ENCODE peak calls at places on chromosomes 11 and 22, in six cellular contexts. One of them, this sample, is unnamed.

GRCh38 chr11:128620306-128621175 is 33.2 kb upstream of the ETS1 start:
- DNase-seq in activated CD4-positive, alpha-beta memory T cell treated with anti-CD3 and anti-CD28 coated beads for 36 hours: no peak
- DNase-seq in epithelial cell of proximal tubule: no peak
- DNase-seq in kidney: peak
- DNase-seq in GM13977: no peak
- DNase-seq in HuH-7: no peak
- DNase-seq in this sample: no peak

GRCh38 chr22:31291403-31291715 is 929 bp downstream of the PIK3IP1 start:
- DNase-seq in epithelial cell of proximal tubule: no peak
- DNase-seq in kidney: no peak
- DNase-seq in HuH-7: no peak
- DNase-seq in GM13977: no peak
- DNase-seq in activated CD4-positive, alpha-beta memory T cell treated with anti-CD3 and anti-CD28 coated beads for 36 hours: no peak
- DNase-seq in this sample: no peak

GRCh38 chr11:78171951-78172350 is 16.5 kb downstream of the KCTD21 start:
- DNase-seq in activated CD4-positive, alpha-beta memory T cell treated with anti-CD3 and anti-CD28 coated beads for 36 hours: no peak
- DNase-seq in kidney: no peak
- DNase-seq in epithelial cell of proximal tubule: no peak
- DNase-seq in HuH-7: no peak
- DNase-seq in GM13977: no peak
- DNase-seq in this sample: no peak

GRCh38 chr11:115244758-115245157 is 259.5 kb downstream of the CADM1 start:
- DNase-seq in HuH-7: no peak
- DNase-seq in activated CD4-positive, alpha-beta memory T cell treated with anti-CD3 and anti-CD28 coated beads for 36 hours: no peak
- DNase-seq in GM13977: no peak
- DNase-seq in epithelial cell of proximal tubule: no peak
- DNase-seq in kidney: no peak
- DNase-seq in this sample: peak

GRCh38 chr11:64327993-64328392 is 10.1 kb downstream of the PRDX5 start:
- DNase-seq in epithelial cell of proximal tubule: no peak
- DNase-seq in activated CD4-positive, alpha-beta memory T cell treated with anti-CD3 and anti-CD28 coated beads for 36 hours: no peak
- DNase-seq in HuH-7: no peak
- DNase-seq in GM13977: no peak
- DNase-seq in kidney: no peak
- DNase-seq in this sample: no peak

GRCh38 chr11:11422291-11423128 is 69.5 kb upstream of the CSNK2A3 start:
- DNase-seq in HuH-7: no peak
- DNase-seq in GM13977: no peak
- DNase-seq in activated CD4-positive, alpha-beta memory T cell treated with anti-CD3 and anti-CD28 coated beads for 36 hours: no peak
- DNase-seq in kidney: no peak
- DNase-seq in epithelial cell of proximal tubule: no peak
- DNase-seq in this sample: no peak

GRCh38 chr11:77154381-77155081 is 26.5 kb downstream of the MYO7A start:
- DNase-seq in activated CD4-positive, alpha-beta memory T cell treated with anti-CD3 and anti-CD28 coated beads for 36 hours: no peak
- DNase-seq in GM13977: no peak
- DNase-seq in HuH-7: no peak
- DNase-seq in kidney: peak
- DNase-seq in epithelial cell of proximal tubule: no peak
- DNase-seq in this sample: peak

GRCh38 chr11:763549-764321 is 13.6 kb downstream of the GATD1 start:
- DNase-seq in kidney: peak
- DNase-seq in GM13977: no peak
- DNase-seq in activated CD4-positive, alpha-beta memory T cell treated with anti-CD3 and anti-CD28 coated beads for 36 hours: no peak
- DNase-seq in HuH-7: no peak
- DNase-seq in epithelial cell of proximal tubule: no peak
- DNase-seq in this sample: no peak

GRCh38 chr22:50613291-50613981 is 12.8 kb downstream of the MAPK8IP2 start:
- DNase-seq in kidney: no peak
- DNase-seq in epithelial cell of proximal tubule: no peak
- DNase-seq in activated CD4-positive, alpha-beta memory T cell treated with anti-CD3 and anti-CD28 coated beads for 36 hours: no peak
- DNase-seq in GM13977: no peak
- DNase-seq in HuH-7: no peak
- DNase-seq in this sample: no peak

GRCh38 chr11:24709928-24710565 is 213.2 kb downstream of the LUZP2 start:
- DNase-seq in HuH-7: no peak
- DNase-seq in activated CD4-positive, alpha-beta memory T cell treated with anti-CD3 and anti-CD28 coated beads for 36 hours: no peak
- DNase-seq in GM13977: no peak
- DNase-seq in epithelial cell of proximal tubule: no peak
- DNase-seq in kidney: no peak
- DNase-seq in this sample: no peak

GRCh38 chr11:83057721-83058120 is 14.0 kb downstream of the RAB30 start:
- DNase-seq in epithelial cell of proximal tubule: no peak
- DNase-seq in HuH-7: no peak
- DNase-seq in GM13977: no peak
- DNase-seq in kidney: no peak
- DNase-seq in activated CD4-positive, alpha-beta memory T cell treated with anti-CD3 and anti-CD28 coated beads for 36 hours: no peak
- DNase-seq in this sample: no peak

GRCh38 chr11:73971175-73971719 is 11.4 kb downstream of the UCP2 start:
- DNase-seq in kidney: peak
- DNase-seq in HuH-7: no peak
- DNase-seq in activated CD4-positive, alpha-beta memory T cell treated with anti-CD3 and anti-CD28 coated beads for 36 hours: peak
- DNase-seq in epithelial cell of proximal tubule: no peak
- DNase-seq in GM13977: no peak
- DNase-seq in this sample: no peak

GRCh38 chr22:24400726-24401596 is 26.4 kb upstream of the ADORA2A start:
- DNase-seq in kidney: no peak
- DNase-seq in activated CD4-positive, alpha-beta memory T cell treated with anti-CD3 and anti-CD28 coated beads for 36 hours: no peak
- DNase-seq in epithelial cell of proximal tubule: no peak
- DNase-seq in HuH-7: no peak
- DNase-seq in GM13977: peak
- DNase-seq in this sample: no peak

GRCh38 chr11:129732926-129733325 is 82.7 kb upstream of the TMEM45B start:
- DNase-seq in GM13977: no peak
- DNase-seq in epithelial cell of proximal tubule: no peak
- DNase-seq in activated CD4-positive, alpha-beta memory T cell treated with anti-CD3 and anti-CD28 coated beads for 36 hours: no peak
- DNase-seq in HuH-7: no peak
- DNase-seq in kidney: no peak
- DNase-seq in this sample: no peak

GRCh38 chr11:76391039-76391438 is 9.9 kb downstream of the GVQW3 start:
- DNase-seq in kidney: no peak
- DNase-seq in epithelial cell of proximal tubule: no peak
- DNase-seq in activated CD4-positive, alpha-beta memory T cell treated with anti-CD3 and anti-CD28 coated beads for 36 hours: no peak
- DNase-seq in HuH-7: no peak
- DNase-seq in GM13977: no peak
- DNase-seq in this sample: no peak

GRCh38 chr11:115361025-115361424 is 143.2 kb downstream of the CADM1 start:
- DNase-seq in HuH-7: no peak
- DNase-seq in activated CD4-positive, alpha-beta memory T cell treated with anti-CD3 and anti-CD28 coated beads for 36 hours: no peak
- DNase-seq in GM13977: no peak
- DNase-seq in kidney: no peak
- DNase-seq in epithelial cell of proximal tubule: no peak
- DNase-seq in this sample: no peak

GRCh38 chr11:35101223-35101622 is 37.7 kb upstream of the CD44 start:
- DNase-seq in epithelial cell of proximal tubule: no peak
- DNase-seq in HuH-7: no peak
- DNase-seq in GM13977: no peak
- DNase-seq in activated CD4-positive, alpha-beta memory T cell treated with anti-CD3 and anti-CD28 coated beads for 36 hours: no peak
- DNase-seq in kidney: no peak
- DNase-seq in this sample: no peak

GRCh38 chr22:28801845-28802594 is 1.7 kb upstream of the XBP1 start:
- DNase-seq in HuH-7: peak
- DNase-seq in GM13977: peak
- DNase-seq in kidney: peak
- DNase-seq in activated CD4-positive, alpha-beta memory T cell treated with anti-CD3 and anti-CD28 coated beads for 36 hours: no peak
- DNase-seq in epithelial cell of proximal tubule: no peak
- DNase-seq in this sample: no peak

GRCh38 chr11:28038775-28039174 is 69.2 kb downstream of the KIF18A start:
- DNase-seq in epithelial cell of proximal tubule: no peak
- DNase-seq in HuH-7: no peak
- DNase-seq in GM13977: no peak
- DNase-seq in activated CD4-positive, alpha-beta memory T cell treated with anti-CD3 and anti-CD28 coated beads for 36 hours: no peak
- DNase-seq in kidney: no peak
- DNase-seq in this sample: no peak

GRCh38 chr22:19958083-19959042 is 16.7 kb upstream of the TXNRD2 start:
- DNase-seq in HuH-7: no peak
- DNase-seq in activated CD4-positive, alpha-beta memory T cell treated with anti-CD3 and anti-CD28 coated beads for 36 hours: no peak
- DNase-seq in GM13977: no peak
- DNase-seq in kidney: peak
- DNase-seq in epithelial cell of proximal tubule: no peak
- DNase-seq in this sample: no peak

GRCh38 chr11:113896156-113896879 is 8.3 kb upstream of the HTR3B start:
- DNase-seq in epithelial cell of proximal tubule: no peak
- DNase-seq in HuH-7: peak
- DNase-seq in kidney: no peak
- DNase-seq in GM13977: peak
- DNase-seq in activated CD4-positive, alpha-beta memory T cell treated with anti-CD3 and anti-CD28 coated beads for 36 hours: peak
- DNase-seq in this sample: no peak

GRCh38 chr11:124892131-124892530 is 5.5 kb downstream of the ROBO4 start:
- DNase-seq in HuH-7: no peak
- DNase-seq in GM13977: no peak
- DNase-seq in kidney: no peak
- DNase-seq in activated CD4-positive, alpha-beta memory T cell treated with anti-CD3 and anti-CD28 coated beads for 36 hours: no peak
- DNase-seq in epithelial cell of proximal tubule: no peak
- DNase-seq in this sample: no peak

GRCh38 chr11:2991477-2992233 is 474 bp downstream of the NAP1L4 start:
- DNase-seq in epithelial cell of proximal tubule: no peak
- DNase-seq in activated CD4-positive, alpha-beta memory T cell treated with anti-CD3 and anti-CD28 coated beads for 36 hours: peak
- DNase-seq in HuH-7: no peak
- DNase-seq in GM13977: no peak
- DNase-seq in kidney: no peak
- DNase-seq in this sample: no peak

GRCh38 chr11:14012836-14013235 is 50.3 kb downstream of the SPON1 start:
- DNase-seq in GM13977: no peak
- DNase-seq in kidney: no peak
- DNase-seq in activated CD4-positive, alpha-beta memory T cell treated with anti-CD3 and anti-CD28 coated beads for 36 hours: no peak
- DNase-seq in HuH-7: no peak
- DNase-seq in epithelial cell of proximal tubule: no peak
- DNase-seq in this sample: no peak

GRCh38 chr11:5531053-5531831 is 14.7 kb upstream of the UBQLNL start:
- DNase-seq in activated CD4-positive, alpha-beta memory T cell treated with anti-CD3 and anti-CD28 coated beads for 36 hours: no peak
- DNase-seq in kidney: no peak
- DNase-seq in GM13977: no peak
- DNase-seq in epithelial cell of proximal tubule: no peak
- DNase-seq in HuH-7: no peak
- DNase-seq in this sample: no peak

GRCh38 chr22:44382461-44383038 is 69.8 kb upstream of the SHISAL1 start:
- DNase-seq in HuH-7: no peak
- DNase-seq in kidney: peak
- DNase-seq in activated CD4-positive, alpha-beta memory T cell treated with anti-CD3 and anti-CD28 coated beads for 36 hours: no peak
- DNase-seq in epithelial cell of proximal tubule: no peak
- DNase-seq in GM13977: no peak
- DNase-seq in this sample: no peak

GRCh38 chr11:81089242-81089641 is 1644.4 kb downstream of the FAM181B start:
- DNase-seq in activated CD4-positive, alpha-beta memory T cell treated with anti-CD3 and anti-CD28 coated beads for 36 hours: no peak
- DNase-seq in kidney: no peak
- DNase-seq in GM13977: no peak
- DNase-seq in epithelial cell of proximal tubule: no peak
- DNase-seq in HuH-7: no peak
- DNase-seq in this sample: no peak

GRCh38 chr11:12077535-12078280 is 32.7 kb upstream of the MICAL2 start:
- DNase-seq in HuH-7: no peak
- DNase-seq in kidney: no peak
- DNase-seq in epithelial cell of proximal tubule: no peak
- DNase-seq in activated CD4-positive, alpha-beta memory T cell treated with anti-CD3 and anti-CD28 coated beads for 36 hours: no peak
- DNase-seq in GM13977: no peak
- DNase-seq in this sample: no peak

GRCh38 chr11:63375434-63375833 is 5.8 kb downstream of the SLC22A9 start:
- DNase-seq in kidney: no peak
- DNase-seq in epithelial cell of proximal tubule: no peak
- DNase-seq in HuH-7: no peak
- DNase-seq in GM13977: peak
- DNase-seq in activated CD4-positive, alpha-beta memory T cell treated with anti-CD3 and anti-CD28 coated beads for 36 hours: no peak
- DNase-seq in this sample: no peak

GRCh38 chr11:3167143-3168119 is 2.3 kb upstream of the OSBPL5 start:
- DNase-seq in kidney: peak
- DNase-seq in epithelial cell of proximal tubule: no peak
- DNase-seq in HuH-7: no peak
- DNase-seq in activated CD4-positive, alpha-beta memory T cell treated with anti-CD3 and anti-CD28 coated beads for 36 hours: no peak
- DNase-seq in GM13977: no peak
- DNase-seq in this sample: no peak

GRCh38 chr11:14455648-14456430 is 43.8 kb downstream of the COPB1 start:
- DNase-seq in kidney: no peak
- DNase-seq in GM13977: no peak
- DNase-seq in epithelial cell of proximal tubule: no peak
- DNase-seq in activated CD4-positive, alpha-beta memory T cell treated with anti-CD3 and anti-CD28 coated beads for 36 hours: no peak
- DNase-seq in HuH-7: no peak
- DNase-seq in this sample: no peak

GRCh38 chr11:109808569-109808968 is 284.6 kb upstream of the ZC3H12C start:
- DNase-seq in kidney: no peak
- DNase-seq in activated CD4-positive, alpha-beta memory T cell treated with anti-CD3 and anti-CD28 coated beads for 36 hours: no peak
- DNase-seq in GM13977: no peak
- DNase-seq in epithelial cell of proximal tubule: no peak
- DNase-seq in HuH-7: no peak
- DNase-seq in this sample: no peak